ENCODE peak calls at places on chromosomes 6 and 20, in eight cellular contexts. I is Karpas-422; Q is left cardiac atrium; N is activated T-cell treated with anti-CD3 and anti-CD28 coated beads, Interleukin-2, amount 50 U/mL, for 48 hours; G is A172; P is foreskin fibroblast; L is activated gamma-delta T cell treated with Interleukin-2 at 50 U/mL for 16 hours; E is choroid plexus epithelial cell. J is an unnamed sample.

GRCh38 chr6:15493437-15494168 is 169.2 kb downstream of the DTNBP1 start:
- DNase-seq in I (no peak), Q (no peak), N (no peak), G (peak), P (peak), L (no peak), E (peak), J (no peak)

GRCh38 chr20:34999021-34999451 is 43.4 kb downstream of the MYH7B start:
- DNase-seq in I (no peak), Q (no peak), N (no peak), G (no peak), P (no peak), L (no peak), E (no peak), J (no peak)

GRCh38 chr6:162055365-162055764 is 672.2 kb downstream of the PRKN start:
- DNase-seq in I (no peak), Q (no peak), N (no peak), G (no peak), P (no peak), L (no peak), E (no peak), J (no peak)

GRCh38 chr6:13454286-13455221 is 32.8 kb downstream of the GFOD1 start:
- DNase-seq in I (no peak), Q (peak), N (peak), G (peak), P (peak), L (peak), E (peak), J (peak)

GRCh38 chr6:163432300-163432699 is 17.8 kb downstream of the QKI start:
- DNase-seq in I (no peak), Q (no peak), N (no peak), G (no peak), P (no peak), L (no peak), E (no peak), J (no peak)

GRCh38 chr6:167134448-167135328 is 11.8 kb downstream of the CCR6 start:
- DNase-seq in I (no peak), Q (no peak), N (no peak), G (no peak), P (no peak), L (no peak), E (no peak), J (no peak)

GRCh38 chr6:39188577-39188976 is 40.7 kb downstream of the KCNK5 start:
- DNase-seq in I (no peak), Q (no peak), N (no peak), G (no peak), P (no peak), L (no peak), E (no peak), J (no peak)

GRCh38 chr6:166419268-166419667 is 36.5 kb upstream of the MPC1 start:
- DNase-seq in I (no peak), Q (no peak), N (peak), G (peak), P (no peak), L (peak), E (peak), J (no peak)

GRCh38 chr20:56656632-56657031 is 27.5 kb downstream of the TFAP2C start:
- DNase-seq in I (no peak), Q (no peak), N (no peak), G (no peak), P (no peak), L (no peak), E (no peak), J (no peak)